ENCODE peak calls at places on chromosomes 1 and 21, in ten cellular contexts. K is IMR-90; Z is H7; G is cardiac muscle cell; T is neuronal stem cell; V is upper lobe of right lung; P is CD8-positive, alpha-beta T cell; B is astrocyte of the spinal cord; N is HAP-1; S is breast epithelium. A is an unnamed sample.

GRCh38 chr1:1137256-1138045 is 21.6 kb upstream of the C1orf159 start:
- DNase-seq in K (no peak), Z (peak), G (no peak), T (no peak), V (no peak), P (peak), B (no peak), N (no peak), S (no peak), A (peak)

GRCh38 chr1:248816042-248816851 is 9.5 kb downstream of the SH3BP5L start:
- DNase-seq in K (no peak), Z (no peak), G (no peak), T (no peak), V (no peak), P (no peak), B (no peak), N (no peak), S (no peak), A (no peak)

GRCh38 chr1:113190930-113191329 is 117.9 kb downstream of the LRIG2 start:
- DNase-seq in K (no peak), Z (no peak), G (no peak), T (no peak), V (no peak), P (no peak), B (no peak), N (no peak), S (no peak), A (no peak)

GRCh38 chr1:212651521-212651920 is 43.0 kb downstream of the ATF3 start:
- DNase-seq in K (peak), Z (no peak), G (no peak), T (no peak), V (no peak), P (no peak), B (no peak), N (no peak), S (no peak), A (no peak)

GRCh38 chr1:7374761-7375160 is 396.3 kb upstream of the VAMP3 start:
- DNase-seq in K (no peak), Z (no peak), G (no peak), T (no peak), V (peak), P (no peak), B (no peak), N (no peak), S (no peak), A (no peak)

GRCh38 chr1:221487781-221488520 is 253.9 kb downstream of the DUSP10 start:
- DNase-seq in K (peak), Z (no peak), G (no peak), T (no peak), V (no peak), P (no peak), B (peak), N (no peak), S (no peak), A (no peak)

GRCh38 chr1:108590947-108591346 is 31.0 kb downstream of the EEIG2 start:
- DNase-seq in K (peak), Z (no peak), G (no peak), T (no peak), V (no peak), P (no peak), B (peak), N (no peak), S (no peak), A (peak)

GRCh38 chr1:212285685-212286436 is 651 bp downstream of the PPP2R5A start:
- DNase-seq in K (peak), Z (peak), G (peak), T (peak), V (peak), P (peak), B (peak), N (no peak), S (peak), A (peak)

GRCh38 chr21:42651515-42652401 is 1.7 kb upstream of the PDE9A start:
- DNase-seq in K (no peak), Z (peak), G (no peak), T (no peak), V (peak), P (no peak), B (no peak), N (no peak), S (no peak), A (no peak)

GRCh38 chr1:205444931-205445652 is 10.8 kb downstream of the BLACAT1 start:
- DNase-seq in K (no peak), Z (peak), G (peak), T (peak), V (no peak), P (no peak), B (no peak), N (peak), S (no peak), A (no peak)

GRCh38 chr1:102891868-102892625 is 216.3 kb downstream of the COL11A1 start:
- DNase-seq in K (peak), Z (no peak), G (no peak), T (no peak), V (no peak), P (no peak), B (peak), N (no peak), S (no peak), A (no peak)

GRCh38 chr1:226452981-226453380 is 45.1 kb upstream of the PARP1 start:
- DNase-seq in K (no peak), Z (no peak), G (peak), T (no peak), V (no peak), P (no peak), B (no peak), N (no peak), S (no peak), A (no peak)

GRCh38 chr1:237570530-237570929 is 320.2 kb downstream of the ZP4 start:
- DNase-seq in K (no peak), Z (no peak), G (no peak), T (no peak), V (no peak), P (no peak), B (no peak), N (no peak), S (no peak), A (peak)

GRCh38 chr1:7339953-7340352 is 431.1 kb upstream of the VAMP3 start:
- DNase-seq in K (peak), Z (no peak), G (no peak), T (no peak), V (no peak), P (no peak), B (no peak), N (no peak), S (no peak), A (no peak)

GRCh38 chr21:26125433-26126167 is 45.0 kb downstream of the APP start:
- DNase-seq in K (peak), Z (no peak), G (no peak), T (no peak), V (no peak), P (no peak), B (no peak), N (peak), S (no peak), A (no peak)

GRCh38 chr21:34536820-34537219 is 24.8 kb upstream of the KCNE1 start:
- DNase-seq in K (peak), Z (no peak), G (no peak), T (no peak), V (no peak), P (no peak), B (peak), N (no peak), S (no peak), A (no peak)

GRCh38 chr1:89808429-89809117 is 12.3 kb upstream of the LRRC8D start:
- DNase-seq in K (peak), Z (no peak), G (no peak), T (no peak), V (no peak), P (no peak), B (peak), N (peak), S (no peak), A (no peak)

GRCh38 chr1:192788184-192788583 is 20.7 kb upstream of the RGS2 start:
- DNase-seq in K (peak), Z (no peak), G (peak), T (peak), V (no peak), P (no peak), B (peak), N (no peak), S (no peak), A (no peak)

GRCh38 chr1:74504125-74505065 is 8.0 kb downstream of the LRRC53 start:
- DNase-seq in K (peak), Z (peak), G (peak), T (peak), V (no peak), P (no peak), B (peak), N (peak), S (no peak), A (peak)

GRCh38 chr1:179342740-179343404 is 22.9 kb upstream of the AXDND1 start:
- DNase-seq in K (no peak), Z (no peak), G (no peak), T (no peak), V (no peak), P (no peak), B (no peak), N (no peak), S (no peak), A (no peak)

GRCh38 chr1:226882631-226883409 is 12.4 kb downstream of the PSEN2 start:
- DNase-seq in K (peak), Z (no peak), G (no peak), T (no peak), V (no peak), P (no peak), B (no peak), N (no peak), S (no peak), A (peak)

GRCh38 chr1:185646202-185646683 is 87.9 kb upstream of the HMCN1 start:
- DNase-seq in K (peak), Z (peak), G (peak), T (peak), V (no peak), P (no peak), B (peak), N (peak), S (no peak), A (no peak)
- H3K4me3 ChIP-seq in K (peak), Z (no peak), G (no peak), T (no peak), V (peak), P (no peak), B (no peak), N (peak), S (no peak), A (no peak)

GRCh38 chr1:47232187-47232874 is at the start of gene TAL1:
- DNase-seq in K (no peak), Z (peak), G (peak), T (no peak), V (no peak), P (no peak), B (no peak), N (no peak), S (no peak), A (no peak)

GRCh38 chr1:47230692-47231313 is 1.2 kb downstream of the TAL1 start:
- DNase-seq in K (no peak), Z (peak), G (peak), T (no peak), V (no peak), P (no peak), B (no peak), N (peak), S (no peak), A (no peak)

GRCh38 chr1:47233165-47233564 is 1.1 kb upstream of the TAL1 start:
- DNase-seq in K (no peak), Z (peak), G (no peak), T (no peak), V (no peak), P (no peak), B (no peak), N (no peak), S (no peak), A (no peak)

GRCh38 chr1:47229884-47230691 is 1.9 kb downstream of the TAL1 start:
- DNase-seq in K (no peak), Z (no peak), G (no peak), T (no peak), V (no peak), P (no peak), B (peak), N (no peak), S (no peak), A (no peak)

DNA sequence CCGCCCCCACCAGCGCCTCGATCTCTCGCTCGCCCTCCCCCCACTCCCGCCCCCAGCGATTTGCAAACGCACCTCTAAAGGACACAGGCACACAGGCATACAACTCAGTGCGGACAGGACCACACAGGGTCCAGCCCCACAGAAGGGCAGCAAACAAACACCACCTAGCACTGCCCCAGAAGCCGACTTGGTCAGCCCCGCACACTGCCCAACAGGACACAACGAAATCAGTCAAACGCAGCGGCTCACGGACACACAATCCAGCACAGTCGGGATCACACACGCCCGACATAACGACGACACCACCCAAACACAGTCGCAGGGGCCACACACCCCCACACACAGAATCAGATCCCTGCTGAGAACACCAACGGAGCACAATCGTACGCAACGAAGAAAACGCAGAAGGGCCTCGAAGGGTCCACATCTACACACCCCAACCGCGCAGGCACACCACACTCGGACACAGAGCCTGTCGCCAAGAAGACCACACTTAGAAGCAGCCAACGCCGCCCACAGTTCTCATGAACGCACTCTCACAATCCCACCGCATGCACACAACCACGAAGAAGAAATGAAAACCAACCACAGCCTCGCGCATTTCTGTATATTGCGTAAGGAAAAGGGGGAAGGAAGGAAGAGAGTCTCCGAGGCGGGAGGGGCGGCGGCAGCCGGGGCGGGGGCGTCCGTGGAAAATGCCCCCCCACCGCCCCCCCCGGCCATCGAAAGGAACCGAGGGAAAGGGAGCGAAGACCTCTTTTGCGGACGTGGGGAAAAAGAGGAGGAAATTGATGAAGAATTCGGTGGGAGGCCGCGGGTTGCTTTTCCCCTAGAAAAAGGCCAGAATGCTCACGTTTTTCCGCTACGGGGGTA is 475 bp downstream of the TAL1 start:
- DNase-seq in K (peak), Z (peak), G (peak), T (no peak), V (no peak), P (no peak), B (peak), N (peak), S (no peak), A (peak)
- H3K4me3 ChIP-seq in K (no peak), Z (peak), G (peak), T (no peak), V (peak), P (peak), B (peak), N (peak), S (peak), A (peak)

GRCh38 chr1:45864124-45864721 is 60.8 kb downstream of the MAST2 start:
- DNase-seq in K (no peak), Z (no peak), G (peak), T (no peak), V (no peak), P (no peak), B (peak), N (peak), S (no peak), A (no peak)
- H3K4me3 ChIP-seq in K (peak), Z (no peak), G (no peak), T (no peak), V (peak), P (no peak), B (peak), N (peak), S (peak), A (no peak)

GRCh38 chr1:94961582-94961981 is 34.7 kb upstream of the CNN3 start:
- DNase-seq in K (no peak), Z (no peak), G (no peak), T (no peak), V (no peak), P (no peak), B (no peak), N (no peak), S (no peak), A (no peak)

GRCh38 chr1:94966033-94966432 is 39.1 kb upstream of the CNN3 start:
- DNase-seq in K (no peak), Z (no peak), G (no peak), T (no peak), V (no peak), P (no peak), B (no peak), N (no peak), S (no peak), A (no peak)

GRCh38 chr1:94963864-94964263 is 37.0 kb upstream of the CNN3 start:
- DNase-seq in K (no peak), Z (no peak), G (no peak), T (no peak), V (no peak), P (no peak), B (no peak), N (no peak), S (no peak), A (no peak)

GRCh38 chr1:94962745-94963265 is 35.9 kb upstream of the CNN3 start:
- DNase-seq in K (peak), Z (no peak), G (no peak), T (no peak), V (no peak), P (no peak), B (peak), N (no peak), S (no peak), A (peak)

GRCh38 chr1:94961994-94962744 is 35.3 kb upstream of the CNN3 start:
- DNase-seq in K (no peak), Z (no peak), G (no peak), T (no peak), V (no peak), P (no peak), B (no peak), N (no peak), S (no peak), A (no peak)
- H3K4me3 ChIP-seq in K (peak), Z (no peak), G (no peak), T (no peak), V (peak), P (peak), B (no peak), N (no peak), S (peak), A (no peak)

DNA sequence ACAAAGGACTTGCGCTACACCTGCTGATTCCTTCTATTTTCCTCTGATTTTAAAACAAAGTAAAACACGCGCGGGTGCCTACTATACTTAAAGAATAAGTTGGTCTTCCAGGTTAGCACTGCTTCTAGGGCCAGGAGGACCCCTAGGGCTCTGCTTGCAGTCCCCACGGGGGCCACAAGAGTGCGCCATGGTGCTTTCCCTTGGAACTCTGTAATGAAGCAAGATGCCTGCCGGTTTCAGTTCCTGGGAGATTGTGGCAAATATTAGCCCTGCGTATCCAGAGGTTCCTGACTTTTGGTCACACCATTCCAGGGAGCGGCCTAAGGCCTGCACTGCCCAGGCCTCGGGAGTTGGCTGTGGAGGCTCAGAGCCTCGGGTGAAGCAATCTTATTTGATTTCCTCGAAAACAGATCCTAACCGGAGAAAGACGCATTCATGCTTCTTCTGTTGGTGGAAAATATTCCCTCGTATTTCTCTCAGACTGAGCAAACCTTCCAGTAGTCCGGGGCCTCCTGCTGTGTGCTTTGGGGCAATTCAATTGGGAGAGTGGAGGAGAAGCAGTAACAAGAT is 25.3 kb downstream of the ADAM30 start:
- DNase-seq in K (peak), Z (peak), G (peak), T (peak), V (peak), P (peak), B (peak), N (peak), S (peak), A (peak)
- H3K4me3 ChIP-seq in K (no peak), Z (no peak), G (no peak), T (no peak), V (peak), P (no peak), B (no peak), N (no peak), S (peak), A (peak)